ENCODE peak calls at places on chromosomes 4 and X, in ten cellular contexts. One of them, this sample, is unnamed.

GRCh38 chr4:118821590-118822293 is 14.2 kb downstream of the SEC24D start:
- DNase-seq in A549: no peak
- DNase-seq in stimulated activated CD4-positive, alpha-beta T cell treated with anti-CD3 and anti-CD28 coated beads, Interleukin-1b, Interleukin-23, amount 100 ng/mL, for 1 hour: no peak
- DNase-seq in glutamatergic neuron: no peak
- DNase-seq in stimulated activated naive CD8-positive, alpha-beta T cell treated with anti-CD3 and anti-CD28 coated beads, Interleukin-15, amount 100 ng/mL, for 72 hours: no peak
- DNase-seq in GM04504: no peak
- DNase-seq in cerebellar cortex: peak
- DNase-seq in HEK293T: no peak
- DNase-seq in upper lobe of right lung: no peak
- DNase-seq in amniotic stem cell: no peak
- DNase-seq in this sample: no peak

GRCh38 chr4:9812530-9813340 is 31.3 kb downstream of the DRD5 start:
- DNase-seq in A549: no peak
- DNase-seq in stimulated activated CD4-positive, alpha-beta T cell treated with anti-CD3 and anti-CD28 coated beads, Interleukin-1b, Interleukin-23, amount 100 ng/mL, for 1 hour: no peak
- DNase-seq in glutamatergic neuron: no peak
- DNase-seq in stimulated activated naive CD8-positive, alpha-beta T cell treated with anti-CD3 and anti-CD28 coated beads, Interleukin-15, amount 100 ng/mL, for 72 hours: peak
- DNase-seq in GM04504: no peak
- DNase-seq in cerebellar cortex: no peak
- DNase-seq in HEK293T: no peak
- DNase-seq in upper lobe of right lung: no peak
- DNase-seq in amniotic stem cell: no peak
- DNase-seq in this sample: no peak

GRCh38 chr4:72791054-72791453 is 222.0 kb upstream of the ADAMTS3 start:
- DNase-seq in A549: no peak
- DNase-seq in stimulated activated CD4-positive, alpha-beta T cell treated with anti-CD3 and anti-CD28 coated beads, Interleukin-1b, Interleukin-23, amount 100 ng/mL, for 1 hour: no peak
- DNase-seq in glutamatergic neuron: no peak
- DNase-seq in stimulated activated naive CD8-positive, alpha-beta T cell treated with anti-CD3 and anti-CD28 coated beads, Interleukin-15, amount 100 ng/mL, for 72 hours: no peak
- DNase-seq in GM04504: no peak
- DNase-seq in cerebellar cortex: no peak
- DNase-seq in HEK293T: no peak
- DNase-seq in upper lobe of right lung: no peak
- DNase-seq in amniotic stem cell: no peak
- DNase-seq in this sample: no peak

GRCh38 chr4:69999420-69999819 is 3.7 kb downstream of the STATH start:
- DNase-seq in A549: no peak
- DNase-seq in stimulated activated CD4-positive, alpha-beta T cell treated with anti-CD3 and anti-CD28 coated beads, Interleukin-1b, Interleukin-23, amount 100 ng/mL, for 1 hour: no peak
- DNase-seq in glutamatergic neuron: no peak
- DNase-seq in stimulated activated naive CD8-positive, alpha-beta T cell treated with anti-CD3 and anti-CD28 coated beads, Interleukin-15, amount 100 ng/mL, for 72 hours: no peak
- DNase-seq in GM04504: no peak
- DNase-seq in cerebellar cortex: no peak
- DNase-seq in HEK293T: no peak
- DNase-seq in upper lobe of right lung: no peak
- DNase-seq in amniotic stem cell: no peak
- DNase-seq in this sample: no peak

GRCh38 chr4:150501019-150501727 is 80.8 kb upstream of the MAB21L2 start:
- DNase-seq in A549: peak
- DNase-seq in stimulated activated CD4-positive, alpha-beta T cell treated with anti-CD3 and anti-CD28 coated beads, Interleukin-1b, Interleukin-23, amount 100 ng/mL, for 1 hour: no peak
- DNase-seq in glutamatergic neuron: no peak
- DNase-seq in stimulated activated naive CD8-positive, alpha-beta T cell treated with anti-CD3 and anti-CD28 coated beads, Interleukin-15, amount 100 ng/mL, for 72 hours: no peak
- DNase-seq in GM04504: peak
- DNase-seq in cerebellar cortex: no peak
- DNase-seq in HEK293T: no peak
- DNase-seq in upper lobe of right lung: no peak
- DNase-seq in amniotic stem cell: peak
- DNase-seq in this sample: no peak

GRCh38 chr4:2408401-2408958 is 10.0 kb downstream of the ZFYVE28 start:
- DNase-seq in A549: no peak
- DNase-seq in stimulated activated CD4-positive, alpha-beta T cell treated with anti-CD3 and anti-CD28 coated beads, Interleukin-1b, Interleukin-23, amount 100 ng/mL, for 1 hour: no peak
- DNase-seq in glutamatergic neuron: no peak
- DNase-seq in stimulated activated naive CD8-positive, alpha-beta T cell treated with anti-CD3 and anti-CD28 coated beads, Interleukin-15, amount 100 ng/mL, for 72 hours: peak
- DNase-seq in GM04504: no peak
- DNase-seq in cerebellar cortex: peak
- DNase-seq in HEK293T: no peak
- DNase-seq in upper lobe of right lung: peak
- DNase-seq in amniotic stem cell: no peak
- DNase-seq in this sample: no peak

GRCh38 chr4:186400676-186401075 is 134.7 kb downstream of the F11 start:
- DNase-seq in A549: no peak
- DNase-seq in stimulated activated CD4-positive, alpha-beta T cell treated with anti-CD3 and anti-CD28 coated beads, Interleukin-1b, Interleukin-23, amount 100 ng/mL, for 1 hour: no peak
- DNase-seq in glutamatergic neuron: no peak
- DNase-seq in stimulated activated naive CD8-positive, alpha-beta T cell treated with anti-CD3 and anti-CD28 coated beads, Interleukin-15, amount 100 ng/mL, for 72 hours: no peak
- DNase-seq in GM04504: no peak
- DNase-seq in cerebellar cortex: no peak
- DNase-seq in HEK293T: no peak
- DNase-seq in upper lobe of right lung: no peak
- DNase-seq in amniotic stem cell: no peak
- DNase-seq in this sample: no peak

GRCh38 chr4:140019619-140020367 is 134.2 kb downstream of the MAML3 start:
- DNase-seq in A549: no peak
- DNase-seq in stimulated activated CD4-positive, alpha-beta T cell treated with anti-CD3 and anti-CD28 coated beads, Interleukin-1b, Interleukin-23, amount 100 ng/mL, for 1 hour: no peak
- DNase-seq in glutamatergic neuron: no peak
- DNase-seq in stimulated activated naive CD8-positive, alpha-beta T cell treated with anti-CD3 and anti-CD28 coated beads, Interleukin-15, amount 100 ng/mL, for 72 hours: no peak
- DNase-seq in GM04504: no peak
- DNase-seq in cerebellar cortex: peak
- DNase-seq in HEK293T: no peak
- DNase-seq in upper lobe of right lung: no peak
- DNase-seq in amniotic stem cell: no peak
- DNase-seq in this sample: peak

GRCh38 chr4:130668859-130669258 is 1572.9 kb downstream of the C4orf33 start:
- DNase-seq in A549: no peak
- DNase-seq in stimulated activated CD4-positive, alpha-beta T cell treated with anti-CD3 and anti-CD28 coated beads, Interleukin-1b, Interleukin-23, amount 100 ng/mL, for 1 hour: no peak
- DNase-seq in glutamatergic neuron: no peak
- DNase-seq in stimulated activated naive CD8-positive, alpha-beta T cell treated with anti-CD3 and anti-CD28 coated beads, Interleukin-15, amount 100 ng/mL, for 72 hours: no peak
- DNase-seq in GM04504: no peak
- DNase-seq in cerebellar cortex: no peak
- DNase-seq in HEK293T: no peak
- DNase-seq in upper lobe of right lung: no peak
- DNase-seq in amniotic stem cell: no peak
- DNase-seq in this sample: no peak

GRCh38 chrX:25166145-25166544 is 150.4 kb upstream of the ARX start:
- DNase-seq in A549: no peak
- DNase-seq in stimulated activated CD4-positive, alpha-beta T cell treated with anti-CD3 and anti-CD28 coated beads, Interleukin-1b, Interleukin-23, amount 100 ng/mL, for 1 hour: no peak
- DNase-seq in glutamatergic neuron: no peak
- DNase-seq in stimulated activated naive CD8-positive, alpha-beta T cell treated with anti-CD3 and anti-CD28 coated beads, Interleukin-15, amount 100 ng/mL, for 72 hours: no peak
- DNase-seq in GM04504: no peak
- DNase-seq in cerebellar cortex: no peak
- DNase-seq in HEK293T: no peak
- DNase-seq in upper lobe of right lung: no peak
- DNase-seq in amniotic stem cell: no peak
- DNase-seq in this sample: no peak

GRCh38 chr4:16026155-16026761 is 57.6 kb downstream of the PROM1 start:
- DNase-seq in A549: peak
- DNase-seq in stimulated activated CD4-positive, alpha-beta T cell treated with anti-CD3 and anti-CD28 coated beads, Interleukin-1b, Interleukin-23, amount 100 ng/mL, for 1 hour: no peak
- DNase-seq in glutamatergic neuron: no peak
- DNase-seq in stimulated activated naive CD8-positive, alpha-beta T cell treated with anti-CD3 and anti-CD28 coated beads, Interleukin-15, amount 100 ng/mL, for 72 hours: peak
- DNase-seq in GM04504: peak
- DNase-seq in cerebellar cortex: peak
- DNase-seq in HEK293T: peak
- DNase-seq in upper lobe of right lung: no peak
- DNase-seq in amniotic stem cell: peak
- DNase-seq in this sample: no peak

GRCh38 chrX:46574337-46574940 is 874 bp downstream of the CHST7 start:
- DNase-seq in A549: no peak
- DNase-seq in stimulated activated CD4-positive, alpha-beta T cell treated with anti-CD3 and anti-CD28 coated beads, Interleukin-1b, Interleukin-23, amount 100 ng/mL, for 1 hour: no peak
- DNase-seq in glutamatergic neuron: peak
- DNase-seq in stimulated activated naive CD8-positive, alpha-beta T cell treated with anti-CD3 and anti-CD28 coated beads, Interleukin-15, amount 100 ng/mL, for 72 hours: peak
- DNase-seq in GM04504: no peak
- DNase-seq in cerebellar cortex: no peak
- DNase-seq in HEK293T: no peak
- DNase-seq in upper lobe of right lung: no peak
- DNase-seq in amniotic stem cell: no peak
- DNase-seq in this sample: no peak

GRCh38 chr4:26859762-26860156 is 882 bp upstream of the STIM2 start:
- DNase-seq in A549: no peak
- DNase-seq in stimulated activated CD4-positive, alpha-beta T cell treated with anti-CD3 and anti-CD28 coated beads, Interleukin-1b, Interleukin-23, amount 100 ng/mL, for 1 hour: no peak
- DNase-seq in glutamatergic neuron: no peak
- DNase-seq in stimulated activated naive CD8-positive, alpha-beta T cell treated with anti-CD3 and anti-CD28 coated beads, Interleukin-15, amount 100 ng/mL, for 72 hours: no peak
- DNase-seq in GM04504: no peak
- DNase-seq in cerebellar cortex: no peak
- DNase-seq in HEK293T: no peak
- DNase-seq in upper lobe of right lung: no peak
- DNase-seq in amniotic stem cell: no peak
- DNase-seq in this sample: no peak

GRCh38 chrX:101595739-101596419 is 21.9 kb downstream of the ARMCX6 start:
- DNase-seq in A549: peak
- DNase-seq in stimulated activated CD4-positive, alpha-beta T cell treated with anti-CD3 and anti-CD28 coated beads, Interleukin-1b, Interleukin-23, amount 100 ng/mL, for 1 hour: no peak
- DNase-seq in glutamatergic neuron: no peak
- DNase-seq in stimulated activated naive CD8-positive, alpha-beta T cell treated with anti-CD3 and anti-CD28 coated beads, Interleukin-15, amount 100 ng/mL, for 72 hours: peak
- DNase-seq in GM04504: peak
- DNase-seq in cerebellar cortex: peak
- DNase-seq in HEK293T: peak
- DNase-seq in upper lobe of right lung: no peak
- DNase-seq in amniotic stem cell: peak
- DNase-seq in this sample: peak

GRCh38 chrX:9131066-9131465 is 97.1 kb upstream of the FAM9B start:
- DNase-seq in A549: no peak
- DNase-seq in stimulated activated CD4-positive, alpha-beta T cell treated with anti-CD3 and anti-CD28 coated beads, Interleukin-1b, Interleukin-23, amount 100 ng/mL, for 1 hour: no peak
- DNase-seq in glutamatergic neuron: no peak
- DNase-seq in stimulated activated naive CD8-positive, alpha-beta T cell treated with anti-CD3 and anti-CD28 coated beads, Interleukin-15, amount 100 ng/mL, for 72 hours: no peak
- DNase-seq in GM04504: no peak
- DNase-seq in cerebellar cortex: no peak
- DNase-seq in HEK293T: no peak
- DNase-seq in upper lobe of right lung: no peak
- DNase-seq in amniotic stem cell: no peak
- DNase-seq in this sample: no peak

GRCh38 chrX:153374426-153374825 is 26.7 kb downstream of the PNMA6E start:
- DNase-seq in A549: no peak
- DNase-seq in stimulated activated CD4-positive, alpha-beta T cell treated with anti-CD3 and anti-CD28 coated beads, Interleukin-1b, Interleukin-23, amount 100 ng/mL, for 1 hour: no peak
- DNase-seq in glutamatergic neuron: no peak
- DNase-seq in stimulated activated naive CD8-positive, alpha-beta T cell treated with anti-CD3 and anti-CD28 coated beads, Interleukin-15, amount 100 ng/mL, for 72 hours: no peak
- DNase-seq in GM04504: no peak
- DNase-seq in cerebellar cortex: no peak
- DNase-seq in HEK293T: no peak
- DNase-seq in upper lobe of right lung: no peak
- DNase-seq in amniotic stem cell: no peak
- DNase-seq in this sample: no peak

GRCh38 chrX:150456941-150457340 is 93.8 kb downstream of the MAMLD1 start:
- DNase-seq in A549: no peak
- DNase-seq in stimulated activated CD4-positive, alpha-beta T cell treated with anti-CD3 and anti-CD28 coated beads, Interleukin-1b, Interleukin-23, amount 100 ng/mL, for 1 hour: no peak
- DNase-seq in glutamatergic neuron: no peak
- DNase-seq in stimulated activated naive CD8-positive, alpha-beta T cell treated with anti-CD3 and anti-CD28 coated beads, Interleukin-15, amount 100 ng/mL, for 72 hours: no peak
- DNase-seq in GM04504: no peak
- DNase-seq in cerebellar cortex: no peak
- DNase-seq in HEK293T: no peak
- DNase-seq in upper lobe of right lung: no peak
- DNase-seq in amniotic stem cell: no peak
- DNase-seq in this sample: no peak

GRCh38 chrX:136711147-136711546 is 63.2 kb downstream of the CD40LG start:
- DNase-seq in A549: peak
- DNase-seq in stimulated activated CD4-positive, alpha-beta T cell treated with anti-CD3 and anti-CD28 coated beads, Interleukin-1b, Interleukin-23, amount 100 ng/mL, for 1 hour: no peak
- DNase-seq in glutamatergic neuron: peak
- DNase-seq in stimulated activated naive CD8-positive, alpha-beta T cell treated with anti-CD3 and anti-CD28 coated beads, Interleukin-15, amount 100 ng/mL, for 72 hours: no peak
- DNase-seq in GM04504: no peak
- DNase-seq in cerebellar cortex: peak
- DNase-seq in HEK293T: no peak
- DNase-seq in upper lobe of right lung: no peak
- DNase-seq in amniotic stem cell: peak
- DNase-seq in this sample: peak

This sample was measured in Caco-2.